ENCODE peak calls at places on chromosomes 13 and 19, in seven cellular contexts. T is GM23338; Y is omental fat pad; J is cardiac muscle cell; F is heart right ventricle; C is transverse colon; W is CD8-positive, alpha-beta T cell. L is an unnamed sample.

GRCh38 chr13:51397262-51397933 is 55.4 kb downstream of the INTS6 start:
- DNase-seq in T (peak), Y (no peak), J (peak), F (no peak), C (peak), W (no peak), L (no peak)

GRCh38 chr13:48892311-48892710 is 83.4 kb upstream of the FNDC3A start:
- DNase-seq in T (no peak), Y (no peak), J (peak), F (no peak), C (no peak), W (no peak), L (no peak)

GRCh38 chr13:22451345-22451744 is 729.4 kb upstream of the SGCG start:
- DNase-seq in T (peak), Y (no peak), J (peak), F (peak), C (no peak), W (no peak), L (no peak)

GRCh38 chr13:112791662-112792440 is 102.0 kb downstream of the ATP11A start:
- DNase-seq in T (no peak), Y (no peak), J (no peak), F (no peak), C (no peak), W (no peak), L (no peak)

GRCh38 chr19:40056505-40056904 is 474 bp upstream of the ZNF780B start:
- DNase-seq in T (no peak), Y (no peak), J (no peak), F (no peak), C (no peak), W (no peak), L (no peak)

GRCh38 chr19:55443824-55444719 is 972 bp upstream of the SHISA7 start:
- DNase-seq in T (peak), Y (no peak), J (no peak), F (no peak), C (no peak), W (no peak), L (no peak)

GRCh38 chr19:46616631-46617322 is 8.1 kb downstream of the PTGIR start:
- DNase-seq in T (peak), Y (no peak), J (peak), F (peak), C (peak), W (no peak), L (no peak)

GRCh38 chr13:39767791-39768564 is 112.5 kb downstream of the COG6 start:
- DNase-seq in T (peak), Y (no peak), J (no peak), F (no peak), C (peak), W (no peak), L (no peak)

GRCh38 chr13:41587490-41587889 is 130.1 kb downstream of the RGCC start:
- DNase-seq in T (peak), Y (no peak), J (no peak), F (no peak), C (no peak), W (peak), L (no peak)

GRCh38 chr13:37348916-37349653 is 243.6 kb upstream of the CSNK1A1L start:
- DNase-seq in T (no peak), Y (no peak), J (no peak), F (no peak), C (no peak), W (no peak), L (no peak)

GRCh38 chr19:18591735-18592385 is 3.3 kb downstream of the REX1BD start:
- DNase-seq in T (no peak), Y (no peak), J (no peak), F (no peak), C (no peak), W (no peak), L (no peak)

GRCh38 chr13:39527961-39528720 is 74.9 kb downstream of the LHFPL6 start:
- DNase-seq in T (no peak), Y (no peak), J (peak), F (no peak), C (no peak), W (no peak), L (no peak)

GRCh38 chr13:31436478-31436877 is 236.7 kb downstream of the B3GLCT start:
- DNase-seq in T (no peak), Y (no peak), J (peak), F (no peak), C (no peak), W (no peak), L (no peak)

GRCh38 chr19:16445238-16446107 is 26.3 kb downstream of the EPS15L1 start:
- DNase-seq in T (no peak), Y (no peak), J (no peak), F (no peak), C (peak), W (no peak), L (no peak)

GRCh38 chr19:3268763-3269162 is 44.3 kb downstream of the CELF5 start:
- DNase-seq in T (no peak), Y (no peak), J (no peak), F (no peak), C (no peak), W (no peak), L (no peak)

GRCh38 chr19:18852634-18853033 is 20.9 kb downstream of the UPF1 start:
- DNase-seq in T (no peak), Y (no peak), J (no peak), F (no peak), C (no peak), W (no peak), L (no peak)

GRCh38 chr13:113817860-113818691 is 45.8 kb downstream of the GAS6 start:
- DNase-seq in T (no peak), Y (no peak), J (no peak), F (no peak), C (no peak), W (no peak), L (no peak)

GRCh38 chr19:55640043-55640576 is 692 bp upstream of the ZNF580 start:
- DNase-seq in T (peak), Y (no peak), J (peak), F (peak), C (peak), W (peak), L (no peak)

GRCh38 chr13:30892966-30893365 is 13.1 kb upstream of the MEDAG start:
- DNase-seq in T (peak), Y (no peak), J (peak), F (peak), C (no peak), W (no peak), L (peak)

GRCh38 chr19:53365134-53365898 is at the start of gene ZNF525:
- DNase-seq in T (peak), Y (peak), J (peak), F (peak), C (peak), W (peak), L (peak)

GRCh38 chr13:98252931-98253470 is 75.9 kb upstream of the RNF113B start:
- DNase-seq in T (no peak), Y (no peak), J (peak), F (no peak), C (no peak), W (no peak), L (no peak)

GRCh38 chr13:66778461-66778860 is 451.7 kb downstream of the PCDH9 start:
- DNase-seq in T (no peak), Y (no peak), J (peak), F (no peak), C (no peak), W (no peak), L (no peak)

GRCh38 chr19:4583961-4584669 is 24.6 kb upstream of the SEMA6B start:
- DNase-seq in T (peak), Y (no peak), J (peak), F (no peak), C (no peak), W (no peak), L (no peak)

GRCh38 chr13:27131202-27131623 is 40.4 kb downstream of the USP12 start:
- DNase-seq in T (peak), Y (no peak), J (peak), F (no peak), C (no peak), W (peak), L (no peak)

GRCh38 chr13:71879129-71879535 is 12.1 kb upstream of the DACH1 start:
- DNase-seq in T (peak), Y (no peak), J (peak), F (no peak), C (no peak), W (no peak), L (no peak)

GRCh38 chr13:94417294-94417693 is 62.2 kb downstream of the DCT start:
- DNase-seq in T (no peak), Y (no peak), J (no peak), F (no peak), C (no peak), W (no peak), L (no peak)

GRCh38 chr19:4390862-4391693 is 9.3 kb downstream of the SH3GL1 start:
- DNase-seq in T (no peak), Y (no peak), J (peak), F (no peak), C (no peak), W (no peak), L (no peak)

GRCh38 chr13:43058836-43059235 is 35.5 kb downstream of the DNAJC15 start:
- DNase-seq in T (no peak), Y (no peak), J (peak), F (no peak), C (no peak), W (no peak), L (no peak)

GRCh38 chr19:44539236-44539819 is 9.9 kb upstream of the CEACAM20 start:
- DNase-seq in T (no peak), Y (no peak), J (no peak), F (no peak), C (no peak), W (no peak), L (no peak)

GRCh38 chr13:66154981-66155380 is 1075.2 kb downstream of the PCDH9 start:
- DNase-seq in T (no peak), Y (no peak), J (peak), F (no peak), C (no peak), W (no peak), L (no peak)

GRCh38 chr19:22610121-22610520 is 24.0 kb upstream of the ZNF492 start:
- DNase-seq in T (no peak), Y (no peak), J (no peak), F (no peak), C (no peak), W (no peak), L (no peak)

GRCh38 chr13:50129923-50130685 is 114.9 kb downstream of the KCNRG start:
- DNase-seq in T (peak), Y (no peak), J (peak), F (peak), C (peak), W (no peak), L (no peak)

GRCh38 chr19:57903298-57904174 is 12.9 kb downstream of the ZNF417 start:
- DNase-seq in T (peak), Y (no peak), J (peak), F (no peak), C (no peak), W (no peak), L (no peak)

DNA sequence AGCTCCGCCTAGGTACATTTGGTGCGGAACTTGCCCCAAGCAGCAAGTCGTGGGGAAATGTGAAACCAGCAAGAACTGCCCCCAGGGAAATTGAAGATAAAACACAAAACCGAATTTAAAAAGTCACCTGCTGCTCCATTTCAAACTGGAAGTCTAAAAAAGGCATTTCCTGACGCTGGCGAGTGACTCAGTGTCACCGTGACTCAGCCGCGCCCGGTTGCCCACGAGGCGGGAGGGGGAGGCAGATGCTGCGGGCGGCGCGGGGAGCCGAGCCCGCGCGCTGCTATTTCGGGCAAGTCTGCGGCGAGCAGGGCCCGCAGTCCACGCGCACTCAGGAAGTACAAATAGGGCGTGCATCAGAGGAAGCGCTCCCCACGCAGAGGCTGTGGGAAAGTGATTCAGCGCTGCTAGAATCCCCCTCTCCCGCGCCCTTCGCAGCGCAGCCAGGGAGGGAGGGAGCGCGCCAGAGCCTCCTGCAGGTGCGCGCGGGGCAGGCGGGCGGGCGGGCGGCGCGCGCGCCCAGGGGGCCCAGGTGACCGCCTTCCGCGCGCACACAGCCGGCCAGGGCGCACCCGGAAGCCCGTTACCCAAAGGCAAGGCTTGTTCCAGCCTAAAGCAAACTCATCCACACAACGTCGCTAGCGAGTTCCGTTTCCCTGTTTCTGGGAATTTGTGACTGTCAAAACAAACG is 168.8 kb downstream of the COL4A1 start:
- DNase-seq in T (peak), Y (peak), J (peak), F (peak), C (peak), W (peak), L (peak)
- TF ChIP-seq CTCF in T (peak), Y (no peak), J (peak), F (no peak), C (no peak), W (no peak), L (no peak)

GRCh38 chr13:111004444-111004843 is 89.6 kb upstream of the ANKRD10 start:
- DNase-seq in T (no peak), Y (no peak), J (no peak), F (no peak), C (no peak), W (no peak), L (no peak)
- TF ChIP-seq CTCF in T (no peak), Y (no peak), J (no peak), F (no peak), C (no peak), W (no peak), L (no peak)

DNA sequence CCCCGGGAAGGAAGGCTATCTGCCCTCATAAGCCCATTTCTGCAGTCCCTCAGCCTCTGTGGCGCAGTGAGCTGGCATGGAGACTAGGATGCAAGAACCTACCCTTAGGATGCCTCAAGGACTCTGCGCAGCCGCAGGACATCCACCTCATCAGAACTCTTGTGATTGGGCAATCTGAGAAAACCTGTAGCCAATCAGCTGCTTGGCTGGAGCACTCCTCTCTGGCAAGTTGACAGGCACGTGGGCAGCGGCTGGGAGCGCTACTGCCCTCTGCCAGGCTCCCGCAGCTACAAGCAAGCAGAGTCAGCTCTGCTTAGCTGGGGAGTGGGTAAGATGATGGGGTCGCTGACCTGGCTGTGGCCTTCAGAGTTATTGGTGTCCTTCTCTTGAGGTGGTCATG is 1.5 kb upstream of the ECSIT start:
- DNase-seq in T (peak), Y (no peak), J (peak), F (peak), C (peak), W (no peak), L (no peak)
- TF ChIP-seq CTCF in T (peak), Y (no peak), J (peak), F (peak), C (no peak), W (no peak), L (no peak)

GRCh38 chr19:970695-971094 is 13.4 kb upstream of the WDR18 start:
- DNase-seq in T (peak), Y (no peak), J (peak), F (no peak), C (no peak), W (no peak), L (no peak)
- TF ChIP-seq CTCF in T (peak), Y (no peak), J (peak), F (peak), C (peak), W (peak), L (peak)

GRCh38 chr13:84985860-84986259 is 813.4 kb downstream of the SLITRK6 start:
- DNase-seq in T (peak), Y (no peak), J (no peak), F (no peak), C (no peak), W (no peak), L (no peak)
- TF ChIP-seq CTCF in T (peak), Y (no peak), J (no peak), F (no peak), C (no peak), W (no peak), L (no peak)

GRCh38 chr19:11261902-11262839 is at the start of gene DOCK6:
- DNase-seq in T (peak), Y (no peak), J (no peak), F (peak), C (peak), W (no peak), L (no peak)
- TF ChIP-seq CTCF in T (peak), Y (no peak), J (peak), F (peak), C (peak), W (no peak), L (no peak)

L was measured in mesothelial cell of epicardium.